ENCODE peak calls at places on chromosome 18, in five cellular contexts. W is AG10803, L is AG04449, B is fibroblast of the aortic adventitia, R is tibial artery. P is an unnamed sample.
A peak's percentile ranks its signal among the peaks of the same experiment; 100 is the strongest.

GRCh38 chr18:29156531-29156930 is 979.6 kb upstream of the CDH2 start:
- DNase-seq in B (no peak), L (no peak), R (no peak), W (no peak), P (no peak)

GRCh38 chr18:78774741-78775141 is 204.9 kb upstream of the SALL3 start:
- DNase-seq in W (no peak), B (no peak), R (no peak), L (no peak), P (no peak)

GRCh38 chr18:57801379-57802165 is 1.5 kb downstream of the ATP8B1 start:
- DNase-seq in W (no peak), R (peak; percentile 76), B (no peak), L (no peak), P (peak; percentile 80)

GRCh38 chr18:59893971-59894370 is 5.8 kb upstream of the PMAIP1 start:
- DNase-seq in B (no peak), W (no peak), R (no peak), L (no peak), P (no peak)

GRCh38 chr18:66724664-66725356 is 120.9 kb upstream of the CDH19 start:
- DNase-seq in B (no peak), L (no peak), W (no peak), R (no peak), P (no peak)

GRCh38 chr18:8870528-8870927 is 165.2 kb downstream of the MTCL1 start:
- DNase-seq in W (no peak), L (no peak), R (no peak), B (no peak), P (peak; percentile 5)

GRCh38 chr18:8765692-8766463 is 60.5 kb downstream of the MTCL1 start:
- DNase-seq in L (no peak), B (peak; percentile 33), W (peak; percentile 85), R (no peak), P (peak; percentile 15)

GRCh38 chr18:77054606-77055428 is 77.8 kb downstream of the MBP start:
- DNase-seq in B (peak; percentile 92), W (peak; percentile 81), R (peak; percentile 87), L (no peak), P (peak; percentile 58)

GRCh38 chr18:23683671-23684070 is 5.6 kb upstream of the LAMA3 start:
- DNase-seq in W (no peak), L (no peak), B (peak; percentile 30), R (no peak), P (no peak)

GRCh38 chr18:2303517-2304238 is 267.6 kb downstream of the METTL4 start:
- DNase-seq in B (peak; percentile 66), W (peak; percentile 16), R (no peak), L (peak; percentile 4), P (no peak)

GRCh38 chr18:37218022-37218590 is 347.5 kb downstream of the CELF4 start:
- DNase-seq in L (no peak), R (no peak), W (no peak), B (no peak), P (no peak)

GRCh38 chr18:76568726-76569125 is 73.7 kb upstream of the ZNF516 start:
- DNase-seq in L (no peak), B (no peak), R (no peak), W (no peak), P (no peak)

GRCh38 chr18:49861659-49862058 is 48.3 kb upstream of the ACAA2 start:
- DNase-seq in W (peak; percentile 4), B (no peak), L (no peak), R (no peak), P (peak; percentile 28)

GRCh38 chr18:50193796-50194622 is 938 bp downstream of the MYO5B start:
- DNase-seq in W (no peak), R (no peak), L (no peak), B (no peak), P (no peak)

GRCh38 chr18:27843783-27844415 is 333.0 kb downstream of the CDH2 start:
- DNase-seq in L (no peak), R (no peak), B (peak; percentile 66), W (peak; percentile 63), P (peak; percentile 32)

GRCh38 chr18:32238635-32239268 is 48.9 kb downstream of the MEP1B start:
- DNase-seq in W (no peak), B (no peak), L (no peak), R (no peak), P (no peak)

DNA sequence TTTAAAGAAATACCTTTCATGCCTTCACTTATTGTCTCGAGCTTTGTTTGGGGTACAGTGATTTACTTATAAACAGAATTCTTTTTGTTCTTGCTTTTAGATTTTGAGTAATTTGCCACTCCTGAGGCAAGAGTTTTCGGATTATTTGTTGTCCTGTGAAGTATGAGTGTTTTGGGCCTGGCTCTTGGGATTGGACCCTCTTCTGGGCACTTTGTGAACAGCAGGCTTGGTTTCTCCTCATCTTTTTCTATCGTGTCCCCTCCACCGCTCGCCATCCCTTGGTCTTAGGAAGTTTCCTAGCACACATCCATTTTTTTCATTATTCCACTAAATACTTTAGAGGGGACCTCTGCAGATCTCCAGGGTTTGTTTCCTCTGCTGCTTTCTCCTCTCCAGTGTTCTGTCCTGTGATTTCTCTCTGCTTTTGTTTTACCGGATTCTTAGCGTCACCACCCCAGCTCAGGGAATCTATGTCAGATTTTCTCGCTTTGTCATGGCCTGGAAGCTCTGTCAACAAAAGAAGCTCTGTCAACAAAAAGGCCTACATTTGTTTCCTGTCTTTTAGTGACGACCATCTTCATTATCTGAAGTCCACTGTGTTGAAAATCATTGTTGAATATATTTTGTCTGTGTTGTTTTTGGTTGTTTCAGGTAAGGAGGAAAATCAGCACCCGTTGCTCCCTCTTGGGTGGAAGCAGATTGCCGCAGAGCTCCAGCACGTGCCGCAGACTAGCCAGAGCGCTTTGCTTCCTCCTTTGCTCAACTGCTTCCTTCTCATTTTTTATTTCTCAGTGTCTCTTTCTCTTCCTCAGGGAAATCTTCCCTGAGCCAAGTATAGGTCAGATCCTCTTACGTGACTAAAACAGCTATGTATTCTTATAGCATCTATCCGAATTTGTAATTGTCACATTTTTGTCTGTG is 27.8 kb downstream of the ANKRD62 start:
- DNase-seq in L (no peak), B (peak; percentile 8), R (no peak), W (no peak), P (peak; percentile 10)
- TF ChIP-seq CTCF in L (peak; percentile 21), B (peak; percentile 49), R (no peak), W (peak; percentile 39), P (peak; percentile 36)

GRCh38 chr18:22169011-22169888 is at the start of gene GATA6:
- DNase-seq in R (peak; percentile 98), W (peak; percentile 85), B (peak; percentile 99), L (peak; percentile 45), P (peak; percentile 90)

GRCh38 chr18:22168360-22168921 is 948 bp upstream of the GATA6 start:
- DNase-seq in B (peak; percentile 52), W (no peak), R (no peak), L (no peak), P (peak; percentile 42)

GRCh38 chr18:22167091-22167470 is 2.3 kb upstream of the GATA6 start:
- DNase-seq in L (no peak), W (no peak), B (no peak), R (no peak), P (no peak)

GRCh38 chr18:22166070-22166972 is 3.1 kb upstream of the GATA6 start:
- DNase-seq in W (no peak), B (peak; percentile 76), R (peak; percentile 91), L (no peak), P (peak; percentile 32)

DNA sequence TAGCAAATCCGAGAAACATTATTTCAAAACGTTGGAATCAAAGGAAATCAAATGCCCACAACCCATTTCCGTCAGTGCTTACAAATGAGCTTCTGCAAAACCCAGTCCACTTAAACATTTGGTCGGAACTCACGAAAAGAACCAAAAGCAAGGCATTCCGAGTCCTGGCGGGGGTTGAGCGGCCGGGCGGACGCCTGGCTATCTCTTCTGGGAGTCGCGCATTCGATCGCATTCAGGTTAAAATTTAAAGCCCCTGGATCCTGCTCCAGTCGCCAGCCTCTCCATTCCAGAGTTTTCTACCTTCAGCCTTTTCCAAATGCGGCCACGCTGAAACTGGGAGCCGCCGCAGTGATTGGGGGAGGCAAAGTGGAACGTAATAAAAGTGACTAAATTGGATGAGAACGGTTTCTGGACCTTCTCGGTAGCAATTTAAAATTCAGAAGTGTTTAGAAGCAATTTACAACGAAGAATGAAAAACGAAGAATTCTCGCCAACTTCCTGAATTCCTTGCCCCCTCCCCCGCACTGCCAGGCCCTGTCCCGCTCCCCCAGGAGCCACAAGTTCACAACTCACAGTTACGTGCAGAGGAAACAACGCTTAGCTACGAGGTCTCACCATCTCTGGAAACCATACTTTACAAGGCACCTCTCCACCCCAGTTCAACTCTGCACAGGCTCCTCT is 1.8 kb upstream of the GATA6 start:
- DNase-seq in B (peak; percentile 71), L (no peak), R (no peak), W (no peak), P (peak; percentile 40)
- H3K4me3 ChIP-seq in B (peak overlapping the region; percentile 97), L (no peak overlapping the region), R (peak overlapping the region; percentile 98), W (no peak overlapping the region), P (no peak overlapping the region)

DNA sequence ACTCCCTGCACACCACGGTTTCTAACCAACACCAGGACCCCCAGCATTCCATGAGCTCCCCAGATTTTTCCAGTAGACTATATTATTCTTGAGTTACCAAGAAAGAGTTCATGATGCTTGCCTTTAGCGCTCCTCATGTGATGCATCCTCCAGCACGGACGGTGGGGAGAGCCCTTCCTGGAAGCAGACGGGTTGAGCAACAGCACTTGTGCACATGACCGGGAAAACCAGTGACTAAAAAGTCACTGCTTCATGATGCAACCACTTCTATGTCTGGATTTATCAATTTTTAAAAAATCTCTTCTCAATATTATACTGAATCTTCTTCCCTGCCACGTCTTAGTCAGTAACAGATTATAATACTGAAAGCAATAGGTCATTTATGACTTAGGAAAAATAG is 20.4 kb upstream of the DOK6 start:
- DNase-seq in B (no peak), L (no peak), R (no peak), W (no peak), P (no peak)
- TF ChIP-seq CTCF in B (no peak), L (no peak), R (no peak), W (no peak), P (no peak)

GRCh38 chr18:74501386-74501785 is 5.2 kb downstream of the CNDP2 start:
- DNase-seq in L (no peak), R (peak; percentile 15), B (no peak), W (no peak), P (no peak)
- H3K4me3 ChIP-seq in L (no peak overlapping the region), R (no peak overlapping the region), B (no peak overlapping the region), W (no peak overlapping the region), P (no peak overlapping the region)

P was measured in A673.